ENCODE peak calls at places on chromosomes 1 and 21, in six cellular contexts. B, S, Z, E, O and N are unnamed samples. For H3K9me3, the result is how much of the 10 kb centered on the place peaks cover.

GRCh38 chr1:116909511-116910378 is at the start of gene PTGFRN:
- DNase-seq in S (peak), Z (peak), B (peak), E (peak), O (no peak), N (peak)

GRCh38 chr1:226063362-226064167 is 1.0 kb downstream of the H3-3A start:
- DNase-seq in O (peak), E (peak), S (peak), Z (peak), B (peak), N (no peak)

GRCh38 chr1:78617615-78618026 is 2.6 kb upstream of the IFI44L start:
- DNase-seq in O (peak), Z (peak), E (peak), S (peak), B (peak), N (peak)

GRCh38 chr1:205582046-205582445 is 49.8 kb downstream of the ELK4 start:
- DNase-seq in E (peak), Z (no peak), B (no peak), O (no peak), S (peak), N (peak)

GRCh38 chr1:158799689-158800088 is 18.7 kb upstream of the OR6N2 start:
- DNase-seq in O (no peak), S (no peak), B (no peak), Z (peak), E (no peak), N (no peak)

GRCh38 chr1:80656011-80656627 is 1144.6 kb upstream of the ADGRL2 start:
- DNase-seq in S (no peak), E (no peak), Z (no peak), B (peak), O (no peak), N (peak)

GRCh38 chr1:6743189-6744101 is 41.8 kb upstream of the CAMTA1 start:
- DNase-seq in B (no peak), Z (peak), O (peak), E (peak), S (peak), N (no peak)

GRCh38 chr1:906532-907420 is 16.9 kb upstream of the SAMD11 start:
- DNase-seq in Z (peak), E (peak), B (no peak), O (no peak), S (peak), N (no peak)

GRCh38 chr1:9302745-9303524 is 10.2 kb downstream of the SPSB1 start:
- DNase-seq in S (no peak), Z (peak), O (no peak), E (no peak), B (peak), N (no peak)

GRCh38 chr1:31621872-31622730 is 4.6 kb downstream of the HCRTR1 start:
- DNase-seq in Z (no peak), B (no peak), E (no peak), S (no peak), O (peak), N (no peak)

GRCh38 chr1:187891993-187892392 is 1063.2 kb downstream of the PLA2G4A start:
- DNase-seq in Z (no peak), O (no peak), E (no peak), S (no peak), B (peak), N (peak)

GRCh38 chr1:47409311-47410085 is 6.6 kb upstream of the FOXE3 start:
- DNase-seq in Z (peak), E (no peak), S (no peak), B (no peak), O (no peak), N (no peak)

GRCh38 chr1:181344091-181344490 is 139.2 kb upstream of the CACNA1E start:
- DNase-seq in O (no peak), B (no peak), S (no peak), E (no peak), Z (no peak), N (no peak)

GRCh38 chr1:181335631-181336030 is 147.7 kb upstream of the CACNA1E start:
- DNase-seq in B (no peak), Z (no peak), O (no peak), E (no peak), S (no peak), N (no peak)

GRCh38 chr1:181345146-181345545 is 138.2 kb upstream of the CACNA1E start:
- DNase-seq in Z (no peak), S (no peak), O (no peak), E (no peak), B (no peak), N (no peak)

GRCh38 chr1:181341026-181341632 is 142.2 kb upstream of the CACNA1E start:
- DNase-seq in O (no peak), S (no peak), E (no peak), B (no peak), Z (no peak), N (no peak)
- H3K9me3 ChIP-seq in O (under half), S (under half), E (under half), B (under half), Z (under half), N (under half)

GRCh38 chr1:3197781-3198316 is 128.8 kb downstream of the PRDM16 start:
- DNase-seq in O (no peak), E (no peak), Z (no peak), S (no peak), B (no peak), N (no peak)

GRCh38 chr1:3194760-3195479 is 125.9 kb downstream of the PRDM16 start:
- DNase-seq in E (no peak), O (no peak), Z (no peak), B (no peak), S (no peak), N (no peak)

GRCh38 chr1:3195966-3196515 is 127.0 kb downstream of the PRDM16 start:
- DNase-seq in E (no peak), B (no peak), S (no peak), Z (no peak), O (no peak), N (no peak)

GRCh38 chr1:3195480-3195815 is 126.4 kb downstream of the PRDM16 start:
- DNase-seq in S (no peak), B (no peak), O (no peak), Z (no peak), E (no peak), N (no peak)

DNA sequence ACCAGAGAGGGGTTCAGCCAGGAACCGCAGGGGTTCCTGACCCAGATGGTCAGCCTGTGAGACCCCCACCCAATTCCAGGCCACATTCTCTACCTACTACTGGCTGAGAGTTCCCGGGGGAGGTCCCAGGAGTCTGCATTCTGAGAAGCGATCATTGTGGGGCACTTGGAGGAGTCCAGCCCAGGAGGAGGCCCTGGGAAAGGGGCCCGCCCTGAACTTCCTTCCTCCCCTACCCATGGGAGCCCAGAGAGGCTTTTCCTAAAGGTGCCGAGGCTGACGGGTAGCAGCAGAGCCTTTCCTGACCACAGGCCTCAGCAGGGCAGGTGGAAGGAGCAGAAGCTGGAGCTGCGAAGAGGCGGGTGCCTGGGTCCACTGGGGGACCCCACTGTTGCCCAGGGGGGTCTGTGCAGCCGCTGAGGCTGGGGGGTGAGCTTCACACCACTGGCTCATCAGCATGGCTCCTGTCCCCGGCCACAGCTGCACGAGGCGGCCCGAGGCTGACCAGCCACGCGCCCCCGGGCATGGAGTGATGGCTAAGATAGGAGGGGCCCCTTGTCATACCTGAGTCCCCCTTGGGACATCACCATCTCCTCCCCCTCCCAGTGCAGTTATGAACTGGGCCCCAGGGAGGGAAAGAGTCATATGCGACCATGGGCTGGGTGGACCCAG is 127.7 kb downstream of the PRDM16 start:
- DNase-seq in Z (no peak), O (no peak), B (no peak), S (no peak), E (no peak), N (no peak)
- H3K9me3 ChIP-seq in Z (under half), O (under half), B (under half), S (under half), E (under half), N (under half)

DNA sequence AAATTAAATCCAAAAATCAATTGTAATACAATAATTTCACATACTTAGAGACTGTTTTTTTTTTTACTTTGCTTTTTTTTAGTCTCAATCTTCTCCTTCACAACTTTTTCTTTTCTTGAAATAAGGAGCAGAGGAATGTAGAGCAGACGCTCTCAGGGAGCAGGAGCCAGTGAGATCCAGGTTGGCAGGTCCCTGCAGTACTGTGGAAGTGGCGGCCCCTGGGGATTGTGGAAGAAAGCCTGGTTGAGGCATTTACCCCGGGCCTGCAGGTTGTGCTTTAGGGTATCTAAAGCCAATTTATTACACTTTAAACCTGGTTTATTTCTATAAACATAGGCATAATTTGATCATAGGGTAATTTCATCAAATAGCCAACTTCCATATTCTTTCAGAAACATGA is 748 bp upstream of the OR2AJ1 start:
- DNase-seq in O (no peak), B (no peak), E (no peak), S (no peak), Z (no peak), N (no peak)
- H3K9me3 ChIP-seq in O (under half), B (under half), E (under half), S (under half), Z (under half), N (under half)

GRCh38 chr1:71157715-71158114 is 76.9 kb upstream of the ZRANB2 start:
- DNase-seq in B (no peak), E (no peak), O (no peak), Z (no peak), S (no peak), N (no peak)

GRCh38 chr1:71156633-71157032 is 75.8 kb upstream of the ZRANB2 start:
- DNase-seq in E (no peak), B (no peak), O (no peak), S (no peak), Z (no peak), N (no peak)

GRCh38 chr1:71154454-71154853 is 73.6 kb upstream of the ZRANB2 start:
- DNase-seq in B (no peak), Z (no peak), O (no peak), E (no peak), S (peak), N (peak)

DNA sequence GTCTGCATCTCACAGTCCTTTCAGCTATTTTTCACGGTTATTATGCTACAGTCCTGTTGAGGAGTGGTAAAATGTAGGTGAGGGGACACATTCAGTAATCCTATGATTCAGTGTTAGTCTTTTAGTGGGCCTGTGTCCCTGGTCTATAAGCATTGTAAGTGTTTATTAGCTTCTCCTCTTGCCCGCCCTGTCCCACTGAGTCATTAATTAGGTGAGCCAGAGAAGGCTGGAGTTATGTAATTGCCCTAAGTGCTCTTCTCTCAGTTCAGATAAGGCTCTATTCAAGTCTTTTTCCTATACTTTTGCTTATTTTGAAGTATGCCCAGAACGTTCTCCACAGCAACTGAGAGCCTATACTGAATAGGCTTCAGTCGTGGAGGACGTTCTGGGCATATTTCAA is 76.3 kb upstream of the ZRANB2 start:
- DNase-seq in E (no peak), B (no peak), Z (no peak), O (no peak), S (no peak), N (no peak)
- H3K9me3 ChIP-seq in E (under half), B (under half), Z (under half), O (under half), S (under half), N (under half)

GRCh38 chr1:20199410-20199809 is 13.1 kb upstream of the PLA2G2C start:
- DNase-seq in B (no peak), S (no peak), E (no peak), Z (no peak), O (no peak), N (no peak)

GRCh38 chr1:20200966-20201365 is 14.6 kb upstream of the PLA2G2C start:
- DNase-seq in O (no peak), E (no peak), Z (no peak), S (no peak), B (no peak), N (no peak)

GRCh38 chr1:20199840-20200239 is 13.5 kb upstream of the PLA2G2C start:
- DNase-seq in Z (no peak), S (no peak), B (no peak), E (no peak), O (no peak), N (no peak)

GRCh38 chr1:20198918-20199317 is 12.6 kb upstream of the PLA2G2C start:
- DNase-seq in S (no peak), Z (no peak), B (no peak), E (no peak), O (no peak), N (no peak)

GRCh38 chr1:20202166-20202565 is 15.8 kb upstream of the PLA2G2C start:
- DNase-seq in O (no peak), B (no peak), E (no peak), S (no peak), Z (no peak), N (no peak)
- H3K9me3 ChIP-seq in O (under half), B (under half), E (under half), S (under half), Z (under half), N (under half)

GRCh38 chr21:26433386-26433785 is 139.7 kb downstream of the CYYR1 start:
- DNase-seq in S (no peak), Z (no peak), O (no peak), E (no peak), B (no peak), N (no peak)
- H3K9me3 ChIP-seq in S (under half), Z (under half), O (under half), E (under half), B (under half), N (under half)

GRCh38 chr1:152502496-152503180 is 8.0 kb upstream of the LCE5A start:
- DNase-seq in O (no peak), Z (peak), E (no peak), S (no peak), B (no peak), N (no peak)
- H3K9me3 ChIP-seq in O (under half), Z (under half), E (under half), S (under half), B (under half), N (under half)

GRCh38 chr1:13510499-13510898 is 3.3 kb downstream of the LRRC38 start:
- DNase-seq in S (no peak), Z (no peak), E (no peak), B (no peak), O (no peak), N (no peak)
- H3K9me3 ChIP-seq in S (under half), Z (under half), E (under half), B (under half), O (under half), N (under half)